ENCODE peak calls at places on chromosomes 2 and 18, in four cellular contexts. One of them, this sample, is unnamed.

GRCh38 chr2:26904839-26905238 is 56.9 kb downstream of the DPYSL5 start:
- DNase-seq in adrenal gland: no peak
- DNase-seq in heart left ventricle: no peak
- DNase-seq in Panc1: no peak
- DNase-seq in this sample: no peak

GRCh38 chr2:96267159-96267971 is 1.3 kb downstream of the CIAO1 start:
- DNase-seq in adrenal gland: no peak
- DNase-seq in Panc1: no peak
- DNase-seq in heart left ventricle: no peak
- DNase-seq in this sample: no peak

GRCh38 chr2:30235859-30236535 is 4.7 kb downstream of the LBH start:
- DNase-seq in adrenal gland: no peak
- DNase-seq in Panc1: no peak
- DNase-seq in heart left ventricle: no peak
- DNase-seq in this sample: no peak

GRCh38 chr2:186255823-186256222 is 230.2 kb upstream of the ZC3H15 start:
- DNase-seq in adrenal gland: no peak
- DNase-seq in Panc1: no peak
- DNase-seq in heart left ventricle: no peak
- DNase-seq in this sample: no peak

GRCh38 chr2:54088191-54088634 is 27.2 kb upstream of the ACYP2 start:
- DNase-seq in adrenal gland: no peak
- DNase-seq in heart left ventricle: no peak
- DNase-seq in Panc1: no peak
- DNase-seq in this sample: no peak

GRCh38 chr2:148643998-148644884 is at the start of gene EPC2:
- DNase-seq in heart left ventricle: peak; percentile 89
- DNase-seq in adrenal gland: peak; percentile 90
- DNase-seq in Panc1: no peak
- DNase-seq in this sample: peak; percentile 32

GRCh38 chr18:75211002-75211621 is 515 bp downstream of the TSHZ1 start:
- DNase-seq in heart left ventricle: no peak
- DNase-seq in adrenal gland: no peak
- DNase-seq in Panc1: no peak
- DNase-seq in this sample: no peak

GRCh38 chr2:55759271-55759921 is 65.8 kb upstream of the PNPT1 start:
- DNase-seq in adrenal gland: no peak
- DNase-seq in Panc1: no peak
- DNase-seq in heart left ventricle: no peak
- DNase-seq in this sample: no peak

GRCh38 chr18:27404855-27405254 is 219.7 kb upstream of the CHST9 start:
- DNase-seq in heart left ventricle: no peak
- DNase-seq in Panc1: no peak
- DNase-seq in adrenal gland: no peak
- DNase-seq in this sample: no peak

GRCh38 chr2:141723834-141724233 is 407.0 kb downstream of the LRP1B start:
- DNase-seq in heart left ventricle: no peak
- DNase-seq in Panc1: no peak
- DNase-seq in adrenal gland: no peak
- DNase-seq in this sample: no peak

GRCh38 chr2:135785032-135785431 is 43.4 kb downstream of the UBXN4 start:
- DNase-seq in Panc1: no peak
- DNase-seq in heart left ventricle: no peak
- DNase-seq in adrenal gland: no peak
- DNase-seq in this sample: no peak

GRCh38 chr2:24048662-24049484 is 668 bp upstream of the FKBP1B start:
- DNase-seq in adrenal gland: no peak
- DNase-seq in Panc1: no peak
- DNase-seq in heart left ventricle: no peak
- DNase-seq in this sample: no peak

GRCh38 chr2:238852186-238852869 is 4.4 kb downstream of the TWIST2 start:
- DNase-seq in adrenal gland: no peak
- DNase-seq in Panc1: no peak
- DNase-seq in heart left ventricle: no peak
- DNase-seq in this sample: no peak

GRCh38 chr2:241561811-241562210 is 3.3 kb downstream of the BOK start:
- DNase-seq in Panc1: no peak
- DNase-seq in adrenal gland: peak; percentile 60
- DNase-seq in heart left ventricle: peak; percentile 81
- DNase-seq in this sample: no peak

GRCh38 chr2:157901325-157901724 is 25.2 kb upstream of the ACVR1 start:
- DNase-seq in adrenal gland: no peak
- DNase-seq in heart left ventricle: no peak
- DNase-seq in Panc1: no peak
- DNase-seq in this sample: no peak

GRCh38 chr2:190503088-190503487 is 31.4 kb downstream of the NEMP2 start:
- DNase-seq in heart left ventricle: no peak
- DNase-seq in Panc1: no peak
- DNase-seq in adrenal gland: no peak
- DNase-seq in this sample: no peak

GRCh38 chr2:126761256-126761980 is 105.5 kb downstream of the GYPC start:
- DNase-seq in Panc1: no peak
- DNase-seq in adrenal gland: no peak
- DNase-seq in heart left ventricle: no peak
- DNase-seq in this sample: no peak

GRCh38 chr2:57296795-57297517 is 749.6 kb upstream of the VRK2 start:
- DNase-seq in Panc1: no peak
- DNase-seq in adrenal gland: no peak
- DNase-seq in heart left ventricle: no peak
- DNase-seq in this sample: no peak

GRCh38 chr2:238728322-238729260 is 119.3 kb upstream of the TWIST2 start:
- DNase-seq in Panc1: no peak
- DNase-seq in adrenal gland: no peak
- DNase-seq in heart left ventricle: peak; percentile 46
- DNase-seq in this sample: peak; percentile 69

GRCh38 chr2:55231546-55232083 is 478 bp downstream of the CLHC1 start:
- DNase-seq in Panc1: no peak
- DNase-seq in adrenal gland: no peak
- DNase-seq in heart left ventricle: no peak
- DNase-seq in this sample: no peak

GRCh38 chr2:173647681-173648350 is 293.1 kb downstream of the CDCA7 start:
- DNase-seq in heart left ventricle: no peak
- DNase-seq in Panc1: no peak
- DNase-seq in adrenal gland: no peak
- DNase-seq in this sample: no peak

GRCh38 chr18:70973626-70974025 is 684.8 kb downstream of the SOCS6 start:
- DNase-seq in adrenal gland: no peak
- DNase-seq in Panc1: no peak
- DNase-seq in heart left ventricle: no peak
- DNase-seq in this sample: no peak

GRCh38 chr2:14759086-14759485 is 126.6 kb downstream of the LRATD1 start:
- DNase-seq in heart left ventricle: no peak
- DNase-seq in Panc1: no peak
- DNase-seq in adrenal gland: no peak
- DNase-seq in this sample: no peak

GRCh38 chr18:63430526-63430925 is 8.2 kb upstream of the VPS4B start:
- DNase-seq in Panc1: no peak
- DNase-seq in adrenal gland: no peak
- DNase-seq in heart left ventricle: no peak
- DNase-seq in this sample: no peak

GRCh38 chr2:109020217-109020637 is 31.2 kb upstream of the EDAR start:
- DNase-seq in Panc1: no peak
- DNase-seq in adrenal gland: no peak
- DNase-seq in heart left ventricle: no peak
- DNase-seq in this sample: no peak

GRCh38 chr18:68406761-68407160 is 308.1 kb downstream of the TMX3 start:
- DNase-seq in heart left ventricle: no peak
- DNase-seq in Panc1: no peak
- DNase-seq in adrenal gland: no peak
- DNase-seq in this sample: no peak
- TF ChIP-seq CTCF in heart left ventricle: no peak
- TF ChIP-seq CTCF in Panc1: no peak
- TF ChIP-seq CTCF in adrenal gland: no peak
- TF ChIP-seq CTCF in this sample: peak; percentile 28

DNA sequence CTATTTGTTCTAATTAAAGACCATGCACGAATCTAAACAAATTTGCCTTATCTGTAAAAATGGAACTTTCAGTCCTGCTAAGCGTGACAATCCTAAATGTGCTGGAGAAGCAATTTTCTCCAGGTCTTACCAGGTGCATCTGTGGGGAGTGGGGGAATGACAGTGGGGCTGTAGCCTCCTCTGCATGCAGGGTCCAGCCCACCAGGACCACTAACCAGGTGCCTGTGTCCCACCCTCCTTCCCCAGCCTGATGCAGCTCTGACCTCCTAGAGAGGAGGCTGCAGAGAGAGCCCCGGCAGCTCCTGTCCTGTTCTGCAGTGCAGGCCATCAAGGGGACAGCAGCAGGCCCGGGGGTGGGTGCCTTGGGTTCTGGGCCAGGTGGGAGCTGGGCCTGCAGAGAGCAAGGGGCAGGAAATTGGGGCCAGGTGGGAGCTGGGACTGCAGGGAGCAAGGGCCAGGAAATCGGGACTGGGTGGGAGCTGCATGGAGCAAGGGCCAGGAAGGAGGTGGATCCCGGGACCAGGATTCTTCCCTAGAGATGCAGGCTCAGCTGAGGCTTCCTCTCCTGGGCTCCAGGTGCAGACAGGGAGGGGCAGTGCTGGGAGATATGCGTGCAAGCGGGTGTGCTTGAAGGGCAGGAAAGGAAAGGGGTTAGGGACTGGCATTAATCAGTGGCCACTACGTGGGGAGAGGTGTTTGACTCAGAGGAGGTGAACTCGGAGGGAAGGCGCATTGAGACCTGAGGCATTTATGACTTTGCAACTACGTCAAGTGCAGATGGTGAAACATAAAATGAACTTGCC is 185.3 kb downstream of the ANKRD30B start:
- DNase-seq in heart left ventricle: no peak
- DNase-seq in Panc1: no peak
- DNase-seq in adrenal gland: no peak
- DNase-seq in this sample: no peak
- H3K9me3 ChIP-seq in heart left ventricle: no peaks in the 10 kb centered on the region
- H3K9me3 ChIP-seq in Panc1: no peaks in the 10 kb centered on the region
- H3K9me3 ChIP-seq in adrenal gland: no peaks in the 10 kb centered on the region
- H3K9me3 ChIP-seq in this sample: peaks cover 65% of the 10 kb centered on the region

GRCh38 chr2:143581134-143581533 is 451.9 kb downstream of the ARHGAP15 start:
- DNase-seq in Panc1: no peak
- DNase-seq in adrenal gland: no peak
- DNase-seq in heart left ventricle: no peak
- DNase-seq in this sample: no peak

GRCh38 chr2:143579456-143579855 is 450.2 kb downstream of the ARHGAP15 start:
- DNase-seq in Panc1: no peak
- DNase-seq in heart left ventricle: no peak
- DNase-seq in adrenal gland: no peak
- DNase-seq in this sample: no peak

GRCh38 chr2:143586119-143586518 is 456.9 kb downstream of the ARHGAP15 start:
- DNase-seq in heart left ventricle: no peak
- DNase-seq in Panc1: no peak
- DNase-seq in adrenal gland: no peak
- DNase-seq in this sample: no peak

GRCh38 chr2:143577489-143577888 is 448.3 kb downstream of the ARHGAP15 start:
- DNase-seq in adrenal gland: no peak
- DNase-seq in heart left ventricle: no peak
- DNase-seq in Panc1: no peak
- DNase-seq in this sample: no peak

GRCh38 chr2:143581989-143582719 is 452.9 kb downstream of the ARHGAP15 start:
- DNase-seq in adrenal gland: no peak
- DNase-seq in heart left ventricle: no peak
- DNase-seq in Panc1: no peak
- DNase-seq in this sample: no peak
- H3K27ac ChIP-seq in adrenal gland: no peak overlapping the region
- H3K27ac ChIP-seq in heart left ventricle: no peak overlapping the region
- H3K27ac ChIP-seq in Panc1: no peak overlapping the region
- H3K27ac ChIP-seq in this sample: no peak overlapping the region

GRCh38 chr2:236579746-236580315 is 10.2 kb downstream of the ACKR3 start:
- DNase-seq in Panc1: no peak
- DNase-seq in heart left ventricle: no peak
- DNase-seq in adrenal gland: no peak
- DNase-seq in this sample: no peak
- TF ChIP-seq CTCF in Panc1: no peak
- TF ChIP-seq CTCF in heart left ventricle: no peak
- TF ChIP-seq CTCF in adrenal gland: no peak
- TF ChIP-seq CTCF in this sample: no peak

GRCh38 chr2:67096886-67097285 is 300.2 kb upstream of the ETAA1 start:
- DNase-seq in heart left ventricle: no peak
- DNase-seq in Panc1: no peak
- DNase-seq in adrenal gland: no peak
- DNase-seq in this sample: no peak
- H3K9me3 ChIP-seq in heart left ventricle: no peaks in the 10 kb centered on the region
- H3K9me3 ChIP-seq in Panc1: peaks cover 3% of the 10 kb centered on the region
- H3K9me3 ChIP-seq in adrenal gland: no peaks in the 10 kb centered on the region
- H3K9me3 ChIP-seq in this sample: no peaks in the 10 kb centered on the region

GRCh38 chr2:233353769-233354499 is at the start of gene DGKD:
- DNase-seq in adrenal gland: peak; percentile 68
- DNase-seq in heart left ventricle: peak; percentile 42
- DNase-seq in Panc1: no peak
- DNase-seq in this sample: no peak
- H3K27ac ChIP-seq in adrenal gland: no peak within 1 kb of the TSS
- H3K27ac ChIP-seq in heart left ventricle: peak within 1 kb of the TSS; percentile 39
- H3K27ac ChIP-seq in Panc1: peak within 1 kb of the TSS; percentile 90
- H3K27ac ChIP-seq in this sample: no peak within 1 kb of the TSS

GRCh38 chr2:232929303-232930123 is 59.4 kb downstream of the SNORC start:
- DNase-seq in adrenal gland: no peak
- DNase-seq in Panc1: no peak
- DNase-seq in heart left ventricle: no peak
- DNase-seq in this sample: no peak

GRCh38 chr2:232926448-232927040 is 56.5 kb downstream of the SNORC start:
- DNase-seq in adrenal gland: no peak
- DNase-seq in Panc1: no peak
- DNase-seq in heart left ventricle: no peak
- DNase-seq in this sample: no peak

GRCh38 chr2:232927041-232927792 is 57.2 kb downstream of the SNORC start:
- DNase-seq in Panc1: no peak
- DNase-seq in heart left ventricle: no peak
- DNase-seq in adrenal gland: no peak
- DNase-seq in this sample: no peak

GRCh38 chr2:232928564-232929302 is 58.7 kb downstream of the SNORC start:
- DNase-seq in Panc1: no peak
- DNase-seq in heart left ventricle: no peak
- DNase-seq in adrenal gland: no peak
- DNase-seq in this sample: no peak

DNA sequence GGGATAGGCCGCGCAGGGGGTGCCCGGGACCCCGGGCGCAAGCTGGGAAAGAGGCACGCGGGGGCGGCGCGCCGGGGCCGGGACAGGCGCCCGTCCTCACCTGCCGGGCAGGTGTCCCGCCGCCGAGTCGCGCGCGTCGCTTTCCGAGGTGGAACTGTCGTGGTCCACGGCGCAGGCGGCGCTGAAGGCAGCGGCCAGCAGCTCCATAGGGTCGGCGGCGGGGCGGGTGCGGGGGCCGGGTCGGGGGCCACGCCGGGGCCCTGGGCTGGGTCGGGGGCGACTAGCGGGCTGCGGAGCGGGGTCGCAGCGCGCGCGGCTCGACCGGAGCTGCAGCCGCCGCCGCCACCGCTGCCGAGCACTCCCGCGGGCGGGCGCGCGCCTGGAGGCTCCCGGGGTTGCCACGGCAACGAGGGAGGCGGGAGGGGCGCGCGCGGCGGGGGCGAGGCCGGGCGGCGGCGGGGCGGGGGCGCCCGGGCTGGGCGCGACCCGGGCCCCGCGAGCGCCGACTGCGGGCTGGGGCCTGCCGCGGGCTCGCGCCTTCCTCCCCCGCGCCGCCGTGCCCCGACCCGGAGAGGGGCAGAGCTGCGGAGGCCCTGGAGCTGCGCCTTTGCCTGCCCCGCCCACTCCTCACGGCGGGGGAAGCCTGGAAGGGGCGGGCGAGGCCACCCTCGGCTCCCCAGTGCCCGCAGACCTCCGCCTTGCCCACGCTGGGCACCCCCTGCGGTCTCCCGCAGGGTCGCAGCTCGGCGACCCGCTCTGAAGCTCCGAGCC is 57.9 kb downstream of the SNORC start:
- DNase-seq in adrenal gland: no peak
- DNase-seq in heart left ventricle: no peak
- DNase-seq in Panc1: no peak
- DNase-seq in this sample: no peak
- TF ChIP-seq CTCF in adrenal gland: no peak
- TF ChIP-seq CTCF in heart left ventricle: no peak
- TF ChIP-seq CTCF in Panc1: no peak
- TF ChIP-seq CTCF in this sample: no peak

This sample was measured in AG04450.